ENCODE peak calls at places on chromosomes 7 and 10, in ten cellular contexts. One of them, this sample, is unnamed.

GRCh38 chr7:114182837-114183236 is 231.8 kb upstream of the FOXP2 start:
- DNase-seq in GM04504: no peak
- DNase-seq in SHP77: no peak
- DNase-seq in stimulated activated CD4-positive, alpha-beta T cell treated with anti-CD3 and anti-CD28 coated beads, Interleukin-1b, Interleukin-23, amount 100 ng/mL, for 24 hours: no peak
- DNase-seq in coronary artery: no peak
- DNase-seq in ACHN: no peak
- DNase-seq in AG08395: no peak
- DNase-seq in NCI-H1694: no peak
- DNase-seq in KBM-7: no peak
- DNase-seq in H9: no peak
- DNase-seq in this sample: no peak

GRCh38 chr7:135768990-135769389 is 20.4 kb upstream of the FAM180A start:
- DNase-seq in stimulated activated CD4-positive, alpha-beta T cell treated with anti-CD3 and anti-CD28 coated beads, Interleukin-1b, Interleukin-23, amount 100 ng/mL, for 24 hours: no peak
- DNase-seq in AG08395: no peak
- DNase-seq in KBM-7: no peak
- DNase-seq in H9: no peak
- DNase-seq in coronary artery: no peak
- DNase-seq in NCI-H1694: no peak
- DNase-seq in GM04504: no peak
- DNase-seq in SHP77: no peak
- DNase-seq in ACHN: no peak
- DNase-seq in this sample: no peak

GRCh38 chr7:158238616-158239289 is 348.9 kb downstream of the PTPRN2 start:
- DNase-seq in ACHN: no peak
- DNase-seq in SHP77: no peak
- DNase-seq in AG08395: no peak
- DNase-seq in H9: no peak
- DNase-seq in GM04504: no peak
- DNase-seq in coronary artery: no peak
- DNase-seq in stimulated activated CD4-positive, alpha-beta T cell treated with anti-CD3 and anti-CD28 coated beads, Interleukin-1b, Interleukin-23, amount 100 ng/mL, for 24 hours: no peak
- DNase-seq in NCI-H1694: no peak
- DNase-seq in KBM-7: no peak
- DNase-seq in this sample: no peak

GRCh38 chr7:67105382-67105781 is 108.7 kb downstream of the TYW1 start:
- DNase-seq in NCI-H1694: no peak
- DNase-seq in GM04504: no peak
- DNase-seq in H9: no peak
- DNase-seq in AG08395: peak
- DNase-seq in KBM-7: peak
- DNase-seq in ACHN: no peak
- DNase-seq in SHP77: no peak
- DNase-seq in coronary artery: no peak
- DNase-seq in stimulated activated CD4-positive, alpha-beta T cell treated with anti-CD3 and anti-CD28 coated beads, Interleukin-1b, Interleukin-23, amount 100 ng/mL, for 24 hours: no peak
- DNase-seq in this sample: no peak

GRCh38 chr10:92239185-92239599 is 51.7 kb downstream of the CPEB3 start:
- DNase-seq in H9: no peak
- DNase-seq in stimulated activated CD4-positive, alpha-beta T cell treated with anti-CD3 and anti-CD28 coated beads, Interleukin-1b, Interleukin-23, amount 100 ng/mL, for 24 hours: no peak
- DNase-seq in NCI-H1694: no peak
- DNase-seq in GM04504: peak
- DNase-seq in KBM-7: no peak
- DNase-seq in coronary artery: no peak
- DNase-seq in AG08395: no peak
- DNase-seq in SHP77: no peak
- DNase-seq in ACHN: no peak
- DNase-seq in this sample: no peak

GRCh38 chr7:42274052-42274451 is 37.0 kb upstream of the GLI3 start:
- DNase-seq in H9: no peak
- DNase-seq in SHP77: no peak
- DNase-seq in coronary artery: no peak
- DNase-seq in ACHN: no peak
- DNase-seq in NCI-H1694: no peak
- DNase-seq in GM04504: no peak
- DNase-seq in AG08395: no peak
- DNase-seq in stimulated activated CD4-positive, alpha-beta T cell treated with anti-CD3 and anti-CD28 coated beads, Interleukin-1b, Interleukin-23, amount 100 ng/mL, for 24 hours: no peak
- DNase-seq in KBM-7: no peak
- DNase-seq in this sample: no peak

GRCh38 chr10:89391882-89392756 is at the start of gene IFIT1:
- DNase-seq in AG08395: peak
- DNase-seq in ACHN: peak
- DNase-seq in H9: peak
- DNase-seq in NCI-H1694: no peak
- DNase-seq in stimulated activated CD4-positive, alpha-beta T cell treated with anti-CD3 and anti-CD28 coated beads, Interleukin-1b, Interleukin-23, amount 100 ng/mL, for 24 hours: no peak
- DNase-seq in KBM-7: peak
- DNase-seq in GM04504: peak
- DNase-seq in SHP77: peak
- DNase-seq in coronary artery: no peak
- DNase-seq in this sample: peak

GRCh38 chr7:111210996-111211395 is 120.1 kb downstream of the LRRN3 start:
- DNase-seq in GM04504: peak
- DNase-seq in AG08395: peak
- DNase-seq in coronary artery: no peak
- DNase-seq in KBM-7: no peak
- DNase-seq in NCI-H1694: no peak
- DNase-seq in H9: no peak
- DNase-seq in SHP77: no peak
- DNase-seq in ACHN: no peak
- DNase-seq in stimulated activated CD4-positive, alpha-beta T cell treated with anti-CD3 and anti-CD28 coated beads, Interleukin-1b, Interleukin-23, amount 100 ng/mL, for 24 hours: no peak
- DNase-seq in this sample: no peak

GRCh38 chr7:18607025-18607424 is 111.5 kb downstream of the HDAC9 start:
- DNase-seq in GM04504: no peak
- DNase-seq in NCI-H1694: no peak
- DNase-seq in coronary artery: no peak
- DNase-seq in H9: no peak
- DNase-seq in stimulated activated CD4-positive, alpha-beta T cell treated with anti-CD3 and anti-CD28 coated beads, Interleukin-1b, Interleukin-23, amount 100 ng/mL, for 24 hours: no peak
- DNase-seq in ACHN: no peak
- DNase-seq in AG08395: no peak
- DNase-seq in SHP77: no peak
- DNase-seq in KBM-7: no peak
- DNase-seq in this sample: no peak

GRCh38 chr10:61747341-61747740 is 84.6 kb downstream of the CABCOCO1 start:
- DNase-seq in ACHN: no peak
- DNase-seq in KBM-7: no peak
- DNase-seq in AG08395: no peak
- DNase-seq in GM04504: no peak
- DNase-seq in stimulated activated CD4-positive, alpha-beta T cell treated with anti-CD3 and anti-CD28 coated beads, Interleukin-1b, Interleukin-23, amount 100 ng/mL, for 24 hours: no peak
- DNase-seq in coronary artery: no peak
- DNase-seq in NCI-H1694: no peak
- DNase-seq in SHP77: no peak
- DNase-seq in H9: no peak
- DNase-seq in this sample: no peak

GRCh38 chr10:6401562-6402348 is 178.3 kb downstream of the PRKCQ start:
- DNase-seq in AG08395: peak
- DNase-seq in stimulated activated CD4-positive, alpha-beta T cell treated with anti-CD3 and anti-CD28 coated beads, Interleukin-1b, Interleukin-23, amount 100 ng/mL, for 24 hours: no peak
- DNase-seq in GM04504: peak
- DNase-seq in KBM-7: peak
- DNase-seq in H9: peak
- DNase-seq in SHP77: peak
- DNase-seq in NCI-H1694: peak
- DNase-seq in ACHN: peak
- DNase-seq in coronary artery: peak
- DNase-seq in this sample: peak

GRCh38 chr10:30184397-30185033 is 125.1 kb upstream of the JCAD start:
- DNase-seq in stimulated activated CD4-positive, alpha-beta T cell treated with anti-CD3 and anti-CD28 coated beads, Interleukin-1b, Interleukin-23, amount 100 ng/mL, for 24 hours: no peak
- DNase-seq in H9: no peak
- DNase-seq in ACHN: no peak
- DNase-seq in AG08395: peak
- DNase-seq in GM04504: no peak
- DNase-seq in coronary artery: no peak
- DNase-seq in NCI-H1694: no peak
- DNase-seq in KBM-7: no peak
- DNase-seq in SHP77: no peak
- DNase-seq in this sample: no peak

GRCh38 chr7:127514499-127514898 is 70.9 kb downstream of the GCC1 start:
- DNase-seq in SHP77: peak
- DNase-seq in coronary artery: no peak
- DNase-seq in KBM-7: peak
- DNase-seq in GM04504: no peak
- DNase-seq in stimulated activated CD4-positive, alpha-beta T cell treated with anti-CD3 and anti-CD28 coated beads, Interleukin-1b, Interleukin-23, amount 100 ng/mL, for 24 hours: no peak
- DNase-seq in H9: no peak
- DNase-seq in AG08395: peak
- DNase-seq in ACHN: peak
- DNase-seq in NCI-H1694: peak
- DNase-seq in this sample: peak

GRCh38 chr7:101120315-101120714 is 6.6 kb upstream of the SERPINE1 start:
- DNase-seq in NCI-H1694: no peak
- DNase-seq in SHP77: no peak
- DNase-seq in coronary artery: peak
- DNase-seq in ACHN: no peak
- DNase-seq in GM04504: no peak
- DNase-seq in stimulated activated CD4-positive, alpha-beta T cell treated with anti-CD3 and anti-CD28 coated beads, Interleukin-1b, Interleukin-23, amount 100 ng/mL, for 24 hours: no peak
- DNase-seq in KBM-7: no peak
- DNase-seq in AG08395: no peak
- DNase-seq in H9: no peak
- DNase-seq in this sample: no peak

GRCh38 chr7:42065942-42066341 is 171.1 kb downstream of the GLI3 start:
- DNase-seq in NCI-H1694: no peak
- DNase-seq in GM04504: no peak
- DNase-seq in stimulated activated CD4-positive, alpha-beta T cell treated with anti-CD3 and anti-CD28 coated beads, Interleukin-1b, Interleukin-23, amount 100 ng/mL, for 24 hours: no peak
- DNase-seq in KBM-7: no peak
- DNase-seq in AG08395: no peak
- DNase-seq in ACHN: no peak
- DNase-seq in SHP77: no peak
- DNase-seq in H9: no peak
- DNase-seq in coronary artery: no peak
- DNase-seq in this sample: no peak

GRCh38 chr10:87722716-87723115 is 63.0 kb downstream of the PAPSS2 start:
- DNase-seq in GM04504: no peak
- DNase-seq in coronary artery: no peak
- DNase-seq in stimulated activated CD4-positive, alpha-beta T cell treated with anti-CD3 and anti-CD28 coated beads, Interleukin-1b, Interleukin-23, amount 100 ng/mL, for 24 hours: no peak
- DNase-seq in ACHN: no peak
- DNase-seq in NCI-H1694: no peak
- DNase-seq in AG08395: no peak
- DNase-seq in KBM-7: no peak
- DNase-seq in H9: no peak
- DNase-seq in SHP77: no peak
- DNase-seq in this sample: no peak

GRCh38 chr7:147653456-147653855 is 937.1 kb upstream of the C7orf33 start:
- DNase-seq in GM04504: no peak
- DNase-seq in NCI-H1694: no peak
- DNase-seq in ACHN: no peak
- DNase-seq in coronary artery: no peak
- DNase-seq in H9: no peak
- DNase-seq in SHP77: no peak
- DNase-seq in AG08395: no peak
- DNase-seq in stimulated activated CD4-positive, alpha-beta T cell treated with anti-CD3 and anti-CD28 coated beads, Interleukin-1b, Interleukin-23, amount 100 ng/mL, for 24 hours: no peak
- DNase-seq in KBM-7: no peak
- DNase-seq in this sample: no peak

GRCh38 chr10:69425513-69426298 is 9.0 kb upstream of the TACR2 start:
- DNase-seq in H9: no peak
- DNase-seq in ACHN: no peak
- DNase-seq in KBM-7: no peak
- DNase-seq in AG08395: no peak
- DNase-seq in GM04504: no peak
- DNase-seq in stimulated activated CD4-positive, alpha-beta T cell treated with anti-CD3 and anti-CD28 coated beads, Interleukin-1b, Interleukin-23, amount 100 ng/mL, for 24 hours: no peak
- DNase-seq in SHP77: peak
- DNase-seq in NCI-H1694: no peak
- DNase-seq in coronary artery: no peak
- DNase-seq in this sample: no peak

GRCh38 chr7:128861957-128862570 is 592 bp upstream of the ATP6V1F start:
- DNase-seq in H9: no peak
- DNase-seq in coronary artery: no peak
- DNase-seq in SHP77: no peak
- DNase-seq in ACHN: no peak
- DNase-seq in KBM-7: no peak
- DNase-seq in AG08395: no peak
- DNase-seq in GM04504: no peak
- DNase-seq in stimulated activated CD4-positive, alpha-beta T cell treated with anti-CD3 and anti-CD28 coated beads, Interleukin-1b, Interleukin-23, amount 100 ng/mL, for 24 hours: no peak
- DNase-seq in NCI-H1694: no peak
- DNase-seq in this sample: no peak

GRCh38 chr7:90625562-90625961 is 29.4 kb downstream of the CDK14 start:
- DNase-seq in H9: no peak
- DNase-seq in SHP77: peak
- DNase-seq in stimulated activated CD4-positive, alpha-beta T cell treated with anti-CD3 and anti-CD28 coated beads, Interleukin-1b, Interleukin-23, amount 100 ng/mL, for 24 hours: no peak
- DNase-seq in NCI-H1694: peak
- DNase-seq in AG08395: no peak
- DNase-seq in coronary artery: no peak
- DNase-seq in KBM-7: no peak
- DNase-seq in GM04504: no peak
- DNase-seq in ACHN: peak
- DNase-seq in this sample: peak

GRCh38 chr10:3955493-3955892 is 170.5 kb upstream of the KLF6 start:
- DNase-seq in KBM-7: no peak
- DNase-seq in stimulated activated CD4-positive, alpha-beta T cell treated with anti-CD3 and anti-CD28 coated beads, Interleukin-1b, Interleukin-23, amount 100 ng/mL, for 24 hours: no peak
- DNase-seq in AG08395: no peak
- DNase-seq in SHP77: no peak
- DNase-seq in coronary artery: no peak
- DNase-seq in GM04504: no peak
- DNase-seq in H9: peak
- DNase-seq in NCI-H1694: no peak
- DNase-seq in ACHN: no peak
- DNase-seq in this sample: no peak

GRCh38 chr7:28112883-28113540 is 67.6 kb downstream of the JAZF1 start:
- DNase-seq in AG08395: no peak
- DNase-seq in stimulated activated CD4-positive, alpha-beta T cell treated with anti-CD3 and anti-CD28 coated beads, Interleukin-1b, Interleukin-23, amount 100 ng/mL, for 24 hours: no peak
- DNase-seq in SHP77: no peak
- DNase-seq in coronary artery: no peak
- DNase-seq in NCI-H1694: no peak
- DNase-seq in H9: no peak
- DNase-seq in KBM-7: no peak
- DNase-seq in GM04504: no peak
- DNase-seq in ACHN: no peak
- DNase-seq in this sample: no peak

GRCh38 chr10:72953687-72954086 is 919 bp downstream of the PLA2G12B start:
- DNase-seq in stimulated activated CD4-positive, alpha-beta T cell treated with anti-CD3 and anti-CD28 coated beads, Interleukin-1b, Interleukin-23, amount 100 ng/mL, for 24 hours: no peak
- DNase-seq in SHP77: peak
- DNase-seq in ACHN: no peak
- DNase-seq in NCI-H1694: no peak
- DNase-seq in KBM-7: no peak
- DNase-seq in H9: peak
- DNase-seq in GM04504: no peak
- DNase-seq in AG08395: peak
- DNase-seq in coronary artery: no peak
- DNase-seq in this sample: no peak

GRCh38 chr7:43439631-43440401 is 143.1 kb upstream of the STK17A start:
- DNase-seq in KBM-7: peak
- DNase-seq in SHP77: peak
- DNase-seq in stimulated activated CD4-positive, alpha-beta T cell treated with anti-CD3 and anti-CD28 coated beads, Interleukin-1b, Interleukin-23, amount 100 ng/mL, for 24 hours: peak
- DNase-seq in GM04504: no peak
- DNase-seq in H9: peak
- DNase-seq in ACHN: peak
- DNase-seq in coronary artery: no peak
- DNase-seq in AG08395: peak
- DNase-seq in NCI-H1694: peak
- DNase-seq in this sample: no peak